ENCODE peak calls at places on chromosomes 16 and 17, in five cellular contexts. K is T-helper 22 cell, F is NCI-H1048, Y is SW 1271, H is OCI-LY7. O is an unnamed sample.

GRCh38 chr17:8935194-8935593 is 30.3 kb downstream of the PIK3R5 start:
- DNase-seq in F (no peak), H (no peak), K (peak), Y (no peak), O (no peak)

GRCh38 chr16:75402174-75402820 is 31.0 kb downstream of the CFDP1 start:
- DNase-seq in Y (no peak), H (no peak), K (no peak), F (no peak), O (no peak)

GRCh38 chr17:68820825-68821481 is 134.2 kb downstream of the ABCA8 start:
- DNase-seq in K (no peak), F (no peak), H (no peak), Y (no peak), O (no peak)

GRCh38 chr16:89402962-89403361 is 87.4 kb downstream of the ANKRD11 start:
- DNase-seq in K (no peak), Y (no peak), F (no peak), H (peak), O (no peak)

GRCh38 chr16:87582221-87582965 is 19.9 kb upstream of the JPH3 start:
- DNase-seq in Y (no peak), K (no peak), F (no peak), H (no peak), O (peak)

GRCh38 chr17:30278032-30278431 is 13.7 kb downstream of the BLMH start:
- DNase-seq in K (no peak), Y (no peak), H (peak), F (no peak), O (no peak)

GRCh38 chr16:65832269-65832668 is 534.2 kb upstream of the CDH5 start:
- DNase-seq in Y (no peak), K (no peak), F (no peak), H (no peak), O (no peak)

GRCh38 chr17:1069847-1070246 is 72.9 kb downstream of the TIMM22 start:
- DNase-seq in H (no peak), Y (no peak), F (no peak), K (no peak), O (no peak)

GRCh38 chr16:2008631-2009301 is 855 bp downstream of the ZNF598 start:
- DNase-seq in K (no peak), H (peak), Y (no peak), F (no peak), O (no peak)

GRCh38 chr17:69978056-69978646 is 96.9 kb upstream of the KCNJ16 start:
- DNase-seq in F (no peak), K (no peak), Y (no peak), H (no peak), O (no peak)

GRCh38 chr16:76900285-76901263 is 290.4 kb upstream of the MON1B start:
- DNase-seq in K (no peak), F (no peak), Y (no peak), H (no peak), O (no peak)

O was measured in breast epithelium.